ENCODE peak calls at places on chromosomes 13 and 19, in four cellular contexts. F is psoas muscle, S is A549, D is cardiac fibroblast. H is an unnamed sample.

GRCh38 chr13:26719356-26719945 is 41.1 kb downstream of the GPR12 start:
- DNase-seq in D (peak), S (no peak), F (no peak), H (no peak)

GRCh38 chr13:101941095-101941777 is 460.6 kb downstream of the FGF14 start:
- DNase-seq in S (no peak), D (peak), F (no peak), H (no peak)

GRCh38 chr19:2478324-2478755 is 2.4 kb downstream of the GADD45B start:
- DNase-seq in D (peak), F (peak), S (no peak), H (no peak)

GRCh38 chr19:30564551-30565011 is 192.4 kb downstream of the ZNF536 start:
- DNase-seq in D (no peak), F (no peak), S (no peak), H (no peak)

GRCh38 chr19:29325241-29325975 is 112.5 kb upstream of the UQCRFS1 start:
- DNase-seq in D (no peak), S (no peak), F (no peak), H (no peak)

GRCh38 chr13:30908416-30908980 is 2.4 kb downstream of the MEDAG start:
- DNase-seq in S (no peak), F (no peak), D (peak), H (no peak)

GRCh38 chr19:12611361-12611699 is 610 bp downstream of the ZNF791 start:
- DNase-seq in D (peak), F (peak), S (peak), H (peak)

GRCh38 chr13:32135655-32136054 is 104.1 kb downstream of the FRY start:
- DNase-seq in D (peak), F (no peak), S (no peak), H (no peak)

GRCh38 chr13:79541426-79542049 is 60.6 kb downstream of the NDFIP2 start:
- DNase-seq in S (peak), D (peak), F (no peak), H (peak)

GRCh38 chr13:72920097-72920496 is 138.2 kb downstream of the PIBF1 start:
- DNase-seq in F (peak), S (no peak), D (peak), H (no peak)

GRCh38 chr19:11070123-11070522 is 19.1 kb upstream of the LDLR start:
- DNase-seq in F (no peak), S (no peak), D (no peak), H (no peak)
- TF ChIP-seq CTCF in F (no peak), S (no peak), D (no peak), H (no peak)

GRCh38 chr13:77925616-77926015 is 7.0 kb upstream of the EDNRB start:
- DNase-seq in F (no peak), D (no peak), S (no peak), H (no peak)

GRCh38 chr13:77916481-77916880 is 2.1 kb downstream of the EDNRB start:
- DNase-seq in D (no peak), F (no peak), S (no peak), H (no peak)

GRCh38 chr13:77915676-77916075 is 3.0 kb downstream of the EDNRB start:
- DNase-seq in F (no peak), S (no peak), D (no peak), H (no peak)

GRCh38 chr13:77918391-77919261 is at the start of gene EDNRB:
- DNase-seq in F (peak), S (peak), D (peak), H (no peak)

GRCh38 chr13:77919351-77920294 is 992 bp upstream of the EDNRB start:
- DNase-seq in F (peak), S (peak), D (peak), H (no peak)
- H3K4me3 ChIP-seq in F (peak), S (peak), D (peak), H (no peak)

DNA sequence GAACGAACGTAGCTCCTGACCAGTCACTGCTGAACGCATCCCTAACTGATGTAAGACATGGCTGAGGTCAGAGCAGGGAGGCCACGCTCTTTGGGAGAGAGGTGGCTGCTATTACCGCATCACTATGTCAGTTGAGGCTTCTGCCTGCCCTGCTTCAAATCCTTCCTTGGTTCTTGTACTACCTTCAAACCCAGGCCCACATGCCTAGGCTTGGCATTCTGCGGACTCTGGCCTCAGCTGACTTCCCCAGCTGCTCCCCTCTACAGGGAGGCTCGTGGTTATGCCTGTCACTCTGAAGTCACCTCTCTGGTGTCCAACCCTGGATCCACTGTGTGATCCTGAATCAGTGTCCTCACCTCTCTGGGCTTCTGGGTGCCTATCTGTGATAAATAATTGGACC is 14.8 kb upstream of the MEIS3 start:
- DNase-seq in S (no peak), D (no peak), F (peak), H (no peak)
- TF ChIP-seq CTCF in S (no peak), D (no peak), F (no peak), H (no peak)

DNA sequence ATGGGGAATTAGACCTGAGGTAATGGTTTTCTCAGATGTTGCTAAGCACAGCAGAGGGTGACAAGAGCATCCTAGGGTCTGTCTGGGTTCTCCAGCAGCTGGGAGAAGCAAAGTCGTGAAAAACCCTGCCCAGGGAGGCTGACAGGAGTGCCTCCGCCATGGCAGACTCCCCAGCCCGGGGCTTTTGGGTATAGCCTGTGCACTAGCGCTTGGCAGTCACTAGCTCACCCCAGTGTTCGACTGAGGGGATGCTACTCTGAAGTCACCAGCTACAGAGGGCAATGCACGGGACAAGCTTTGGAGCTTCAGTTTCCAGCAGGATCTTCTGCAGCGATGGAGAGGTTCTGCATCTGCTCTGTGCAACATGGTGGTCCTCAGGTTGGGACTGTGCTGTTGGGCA is 87.5 kb downstream of the ING1 start:
- DNase-seq in D (no peak), F (no peak), S (no peak), H (no peak)
- H3K4me3 ChIP-seq in D (no peak), F (no peak), S (no peak), H (no peak)

GRCh38 chr19:48169974-48170803 is at the start of the genes LIG1 and ZSWIM9:
- DNase-seq in S (peak), F (peak), D (peak), H (peak)
- TF ChIP-seq CTCF in S (no peak), F (no peak), D (no peak), H (no peak)

DNA sequence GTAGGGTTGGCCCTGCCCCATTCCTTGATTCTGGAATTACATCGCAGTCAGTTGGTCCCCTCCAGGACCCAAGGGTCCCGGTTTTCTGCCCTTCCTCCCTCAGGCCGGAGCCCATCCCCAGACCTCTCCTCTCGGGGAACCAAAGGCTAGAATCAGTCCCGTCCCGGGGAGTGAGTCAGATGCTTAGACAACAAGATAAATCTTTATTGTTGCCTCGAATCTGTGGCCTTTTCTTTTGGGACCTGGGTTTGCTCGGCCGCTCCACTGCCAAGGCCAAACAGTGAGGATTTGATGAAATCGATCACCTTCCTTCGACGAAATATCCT is 258 bp upstream of the RASIP1 start:
- DNase-seq in D (no peak), S (no peak), F (no peak), H (no peak)
- H3K4me3 ChIP-seq in D (no peak), S (no peak), F (peak), H (no peak)

GRCh38 chr13:93922063-93922462 is 557.4 kb downstream of the DCT start:
- DNase-seq in D (peak), S (no peak), F (no peak), H (no peak)
- TF ChIP-seq CTCF in D (peak), S (no peak), F (no peak), H (peak)

DNA sequence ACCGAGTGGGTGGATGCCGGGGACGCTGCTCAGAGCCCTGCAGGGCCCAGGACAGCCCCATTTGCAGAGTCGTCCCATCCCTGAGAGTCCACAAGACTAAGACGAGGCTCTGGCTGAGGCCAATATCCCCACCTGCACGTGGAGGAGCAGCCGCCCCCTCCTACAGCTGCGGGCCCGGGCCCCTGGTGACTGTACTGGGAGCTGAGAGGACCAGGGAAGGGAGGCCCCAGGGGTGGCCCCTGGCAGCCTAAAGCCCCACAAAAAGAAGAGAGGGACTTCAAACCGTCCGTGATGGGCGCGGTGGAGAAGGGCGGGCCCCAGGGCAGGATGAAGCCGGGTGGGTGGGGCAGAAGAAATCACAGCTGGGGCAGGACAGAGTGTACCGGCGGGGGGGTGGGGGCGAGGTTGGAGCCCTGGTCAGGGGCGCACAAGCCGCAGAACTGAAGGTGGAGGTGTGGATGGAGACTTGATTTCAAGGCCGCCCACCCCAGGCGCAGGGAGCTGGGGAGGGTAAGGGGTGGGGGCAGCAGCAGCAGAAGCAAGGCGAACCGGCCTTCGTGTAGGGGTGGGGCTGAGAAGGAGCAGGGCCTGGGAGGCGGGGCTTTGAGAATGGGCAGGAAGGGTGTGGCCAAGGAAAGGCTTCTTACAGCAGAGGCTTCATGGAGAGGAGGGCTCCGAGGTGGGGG is 12.9 kb downstream of the CFD start:
- DNase-seq in D (peak), F (peak), S (no peak), H (no peak)
- H3K4me3 ChIP-seq in D (no peak), F (no peak), S (peak), H (no peak)

DNA sequence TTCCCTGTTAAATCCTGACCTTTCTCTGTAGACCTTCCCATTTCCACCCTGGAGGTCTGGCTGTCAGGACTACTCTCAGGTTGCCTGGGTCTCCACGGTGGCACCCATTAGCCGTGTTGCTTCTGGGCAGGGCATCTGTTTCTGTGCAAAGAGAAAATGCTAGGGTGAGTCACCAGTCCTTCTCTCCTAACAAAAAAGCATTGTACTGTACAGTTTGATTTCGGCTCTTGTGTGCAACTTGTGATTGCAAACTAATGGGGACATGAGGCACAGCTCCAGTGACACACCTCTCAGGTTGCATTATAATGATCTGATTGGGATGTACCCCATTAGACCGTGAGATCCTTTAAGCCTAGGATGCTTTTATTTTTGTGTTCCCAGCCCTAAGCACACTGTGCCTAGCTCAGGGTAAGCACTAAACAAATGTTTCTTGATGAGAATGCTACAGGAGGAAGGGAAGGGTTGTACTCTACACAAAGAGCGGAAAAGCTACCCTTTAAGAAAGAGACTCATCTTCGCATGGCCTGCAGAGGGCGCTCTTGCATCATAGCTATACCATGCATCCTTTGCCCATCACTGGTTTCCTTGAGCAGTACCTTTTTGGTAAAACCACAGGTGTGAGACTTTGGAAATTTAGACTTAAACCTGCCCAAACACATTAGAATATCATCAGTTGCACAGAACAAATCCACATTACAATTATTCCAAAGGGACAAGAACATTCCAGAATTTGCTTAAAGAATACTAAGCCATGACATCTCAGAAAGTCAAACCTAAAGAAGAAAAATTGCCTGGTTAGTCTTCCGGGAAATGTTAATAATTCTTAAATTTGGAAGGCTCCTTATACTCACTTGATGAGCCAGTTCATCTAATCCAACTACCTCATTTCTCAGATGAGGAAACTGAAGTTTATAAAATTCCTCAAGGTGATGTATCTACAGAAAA is 20.3 kb upstream of the TRIM13 start:
- DNase-seq in S (peak), F (peak), D (peak), H (no peak)
- TF ChIP-seq CTCF in S (peak), F (peak), D (peak), H (peak)

DNA sequence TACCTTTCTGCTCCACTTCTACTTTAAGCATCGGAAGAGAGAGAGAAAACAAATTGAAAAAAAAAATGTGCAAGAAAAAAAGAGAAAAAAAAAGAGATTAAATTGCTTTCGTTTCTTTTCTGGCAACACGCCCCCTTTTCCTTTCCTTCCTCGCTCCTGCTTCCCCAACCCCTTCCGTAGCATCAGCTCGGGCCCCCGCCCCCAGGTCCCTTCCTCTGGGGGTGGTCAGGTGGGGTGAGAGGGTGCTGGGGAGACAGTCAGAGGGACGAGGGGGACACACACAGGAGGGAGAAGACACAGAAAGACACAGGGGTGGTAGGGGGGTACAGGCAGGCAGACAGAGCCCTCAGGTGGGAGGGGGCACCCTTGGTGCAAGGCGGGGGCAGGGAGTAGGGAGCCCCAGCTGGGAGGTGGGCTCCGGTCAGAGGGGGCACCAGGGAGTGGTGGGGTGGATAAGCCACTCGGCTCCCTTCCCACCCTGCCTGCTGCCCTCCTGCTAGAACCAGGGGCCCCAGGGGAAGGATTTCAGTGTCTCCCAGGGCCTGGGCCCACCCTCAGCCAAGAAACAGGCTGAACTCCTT is 30.7 kb upstream of the ASF1B start:
- DNase-seq in F (no peak), D (no peak), S (no peak), H (no peak)
- H3K4me3 ChIP-seq in F (no peak), D (no peak), S (no peak), H (no peak)

H was measured in AG09309.